ENCODE peak calls at places on chromosomes 4 and X, in eight cellular contexts. X, N, C, L, Z, A, U and S are unnamed samples.

GRCh38 chr4:168503652-168504362 is 7.0 kb downstream of the PALLD start:
- DNase-seq in Z (no peak), X (no peak), C (no peak), L (no peak), U (no peak), A (no peak), N (no peak), S (no peak)

GRCh38 chr4:47469951-47470350 is 6.4 kb upstream of the COMMD8 start:
- DNase-seq in L (no peak), A (no peak), X (no peak), Z (peak; percentile 50), C (no peak), U (no peak), N (no peak), S (no peak)

GRCh38 chr4:1683903-1684755 is at the start of gene FAM53A:
- DNase-seq in N (peak; percentile 95), Z (peak; percentile 81), A (peak; percentile 83), U (peak; percentile 96), L (peak; percentile 93), X (peak; percentile 98), C (peak; percentile 59), S (peak; percentile 96)

GRCh38 chr4:11497972-11498371 is 69.3 kb upstream of the HS3ST1 start:
- DNase-seq in A (no peak), C (no peak), U (no peak), L (no peak), X (no peak), Z (no peak), N (no peak), S (no peak)

GRCh38 chr4:53365121-53365485 is 758 bp downstream of the SCFD2 start:
- DNase-seq in U (no peak), C (no peak), X (no peak), L (no peak), N (no peak), Z (no peak), A (no peak), S (no peak)

GRCh38 chr4:165874799-165875371 is 1.8 kb downstream of the TLL1 start:
- DNase-seq in Z (no peak), C (peak; percentile 46), X (peak; percentile 17), A (no peak), L (peak; percentile 4), N (no peak), U (peak; percentile 36), S (no peak)

GRCh38 chr4:6910340-6910959 is 824 bp downstream of the TBC1D14 start:
- DNase-seq in X (no peak), A (no peak), Z (no peak), L (no peak), N (no peak), C (no peak), U (no peak), S (no peak)

GRCh38 chrX:20252392-20253231 is 14.1 kb downstream of the RPS6KA3 start:
- DNase-seq in L (peak; percentile 37), N (no peak), C (peak; percentile 54), Z (peak; percentile 33), U (peak; percentile 47), A (peak; percentile 56), X (peak; percentile 19), S (no peak)

GRCh38 chr4:74536557-74536956 is 91.6 kb downstream of the AREG start:
- DNase-seq in A (peak; percentile 52), X (no peak), N (no peak), L (no peak), C (no peak), Z (no peak), U (no peak), S (no peak)

GRCh38 chrX:47097018-47097417 is 18.8 kb downstream of the RGN start:
- DNase-seq in Z (no peak), N (no peak), A (no peak), L (no peak), C (peak; percentile 21), X (no peak), U (no peak), S (no peak)

GRCh38 chr4:107689912-107690587 is 30.0 kb downstream of the PAPSS1 start:
- DNase-seq in L (no peak), X (no peak), C (no peak), N (no peak), Z (peak; percentile 67), A (peak; percentile 58), U (no peak), S (no peak)

GRCh38 chr4:1452431-1453051 is 46.3 kb upstream of the NKX1-1 start:
- DNase-seq in C (no peak), N (no peak), A (no peak), X (no peak), L (no peak), U (no peak), Z (no peak), S (no peak)

DNA sequence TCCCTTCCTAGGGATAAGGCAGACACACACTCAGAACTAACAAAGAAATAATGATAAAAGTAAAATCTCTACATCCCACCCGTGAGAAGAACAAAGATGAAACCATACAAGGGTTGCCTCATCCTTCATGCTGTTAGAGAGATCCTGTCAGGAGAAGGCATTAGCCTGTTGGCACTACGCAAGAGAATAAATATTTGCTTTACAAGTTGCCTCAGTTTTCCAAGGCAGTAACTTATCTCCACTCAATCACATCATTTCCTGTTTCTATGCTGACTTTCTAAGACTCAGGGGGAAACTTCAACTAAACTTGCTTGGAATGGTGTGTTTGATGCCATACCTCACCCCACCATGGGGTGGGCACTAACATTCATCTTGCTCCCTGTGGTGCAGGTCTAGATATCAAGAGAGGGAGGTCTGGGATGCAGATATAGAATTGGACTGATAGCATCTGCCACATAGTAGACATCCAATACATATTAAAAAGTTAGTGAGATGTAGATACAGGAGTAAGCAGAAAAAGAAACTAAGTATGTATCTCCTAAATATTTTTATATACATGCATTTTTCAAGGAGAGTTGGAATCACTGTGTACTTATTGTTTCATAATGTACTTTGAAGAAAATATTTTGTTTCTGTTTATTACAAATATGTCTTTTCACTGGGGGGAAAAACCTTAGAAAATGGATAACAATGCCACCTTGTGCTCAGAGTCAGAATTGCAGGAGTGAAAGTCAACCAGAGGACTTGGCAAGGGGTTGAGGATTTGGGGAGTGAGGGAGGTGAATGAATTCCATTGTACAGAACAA is 57.2 kb upstream of the BEX4 start:
- DNase-seq in U (no peak), L (peak; percentile 29), C (peak; percentile 10), N (no peak), A (peak; percentile 56), X (peak; percentile 41), Z (peak; percentile 37), S (no peak)
- TF ChIP-seq CTCF in U (peak; percentile 8), L (peak; percentile 70), C (peak; percentile 44), N (no peak), A (peak; percentile 69), X (peak; percentile 69), Z (peak; percentile 70), S (no peak)

GRCh38 chr4:139556071-139556734 is at the start of gene SETD7:
- DNase-seq in C (peak; percentile 69), N (peak; percentile 80), L (peak; percentile 51), Z (peak; percentile 83), X (peak; percentile 64), A (peak; percentile 79), U (peak; percentile 80), S (peak; percentile 44)
- TF ChIP-seq CTCF in C (no peak), N (no peak), L (no peak), Z (no peak), X (no peak), A (no peak), U (no peak), S (no peak)

DNA sequence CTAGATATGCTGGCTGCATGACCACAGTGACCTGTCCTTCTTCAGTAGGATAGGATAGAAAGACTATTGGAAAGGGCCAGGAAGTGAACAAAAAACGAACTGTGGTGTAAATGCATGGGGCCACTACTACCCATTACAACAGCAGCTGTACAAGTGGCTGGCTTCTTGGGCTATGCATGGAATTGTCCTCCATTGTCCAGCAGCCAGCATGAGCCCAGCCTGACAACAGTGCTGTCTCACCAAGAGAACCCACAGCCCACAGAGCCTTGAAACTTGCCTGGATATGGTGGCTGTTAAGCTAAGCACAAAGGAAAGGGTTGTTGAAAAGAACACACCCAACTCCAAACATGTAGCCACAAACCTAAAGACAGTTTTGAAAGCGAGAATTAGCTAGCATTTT is 330.2 kb upstream of the F9 start:
- DNase-seq in N (no peak), C (no peak), A (no peak), X (no peak), L (no peak), U (no peak), Z (no peak), S (no peak)
- TF ChIP-seq CTCF in N (no peak), C (no peak), A (no peak), X (no peak), L (no peak), U (no peak), Z (no peak), S (no peak)

GRCh38 chrX:3448563-3448962 is 102.1 kb upstream of the MXRA5 start:
- DNase-seq in Z (no peak), N (no peak), C (no peak), X (no peak), U (no peak), A (no peak), L (no peak), S (no peak)
- TF ChIP-seq CTCF in Z (no peak), N (no peak), C (no peak), X (no peak), U (no peak), A (no peak), L (no peak), S (no peak)

GRCh38 chr4:97984545-97985131 is 158.6 kb downstream of the STPG2 start:
- DNase-seq in U (no peak), Z (no peak), A (no peak), X (no peak), C (peak; percentile 50), N (no peak), L (no peak), S (no peak)
- TF ChIP-seq CTCF in U (no peak), Z (no peak), A (no peak), X (peak; percentile 28), C (peak; percentile 61), N (no peak), L (peak; percentile 60), S (peak; percentile 70)

GRCh38 chr4:121900132-121900983 is 30.1 kb upstream of the BBS7 start:
- DNase-seq in U (no peak), C (peak; percentile 70), X (peak; percentile 24), N (peak; percentile 33), L (peak; percentile 62), A (peak; percentile 71), Z (peak; percentile 59), S (peak; percentile 20)

GRCh38 chr4:121898150-121898549 is 27.9 kb upstream of the BBS7 start:
- DNase-seq in L (no peak), Z (no peak), N (no peak), U (no peak), X (no peak), A (no peak), C (peak; percentile 87), S (no peak)
- TF ChIP-seq CTCF in L (no peak), Z (no peak), N (no peak), U (no peak), X (no peak), A (no peak), C (peak; percentile 14), S (no peak)

GRCh38 chr4:16505726-16506125 is 279.5 kb upstream of the TAPT1 start:
- DNase-seq in C (peak; percentile 41), L (no peak), A (peak; percentile 18), N (no peak), X (no peak), U (no peak), Z (peak; percentile 21), S (no peak)
- TF ChIP-seq CTCF in C (peak; percentile 74), L (peak; percentile 30), A (peak; percentile 44), N (no peak), X (no peak), U (no peak), Z (peak; percentile 50), S (no peak)